ENCODE peak calls at places on chromosomes 3 and 15, in four cellular contexts. Y is HepG2, K is HL-60, Q is transverse colon. D is an unnamed sample.
A peak's percentile ranks its signal among the peaks of the same experiment; 100 is the strongest.

GRCh38 chr3:53939081-53939582 is 47.5 kb upstream of the SELENOK start:
- DNase-seq in Y (no peak), K (no peak), Q (no peak), D (no peak)

GRCh38 chr3:133851931-133852330 is 43.8 kb downstream of the RAB6B start:
- DNase-seq in Q (no peak), K (no peak), Y (no peak), D (no peak)

GRCh38 chr3:134937256-134938023 is 142.4 kb downstream of the EPHB1 start:
- DNase-seq in Q (no peak), Y (no peak), K (no peak), D (no peak)

GRCh38 chr3:54599741-54600140 is 328.1 kb downstream of the LRTM1 start:
- DNase-seq in K (no peak), Q (no peak), Y (no peak), D (no peak)

GRCh38 chr15:73924258-73924921 is 1.9 kb upstream of the LOXL1 start:
- DNase-seq in Y (no peak), Q (no peak), K (no peak), D (no peak)

GRCh38 chr3:127151992-127152391 is 40.9 kb upstream of the PRR23E start:
- DNase-seq in Q (no peak), Y (no peak), K (no peak), D (no peak)

GRCh38 chr15:66142341-66142740 is 111.2 kb downstream of the MEGF11 start:
- DNase-seq in Q (no peak), K (no peak), Y (no peak), D (no peak)

GRCh38 chr3:151538706-151539403 is 78.0 kb upstream of the IGSF10 start:
- DNase-seq in Q (no peak), Y (no peak), K (peak; percentile 82), D (no peak)

GRCh38 chr3:126004692-126005091 is 35.7 kb downstream of the ROPN1B start:
- DNase-seq in Y (no peak), K (no peak), Q (no peak), D (no peak)

GRCh38 chr3:169133178-169134161 is 530.0 kb downstream of the MECOM start:
- DNase-seq in Q (no peak), Y (no peak), K (no peak), D (no peak)

GRCh38 chr3:193605876-193606275 is 12.9 kb downstream of the OPA1 start:
- DNase-seq in K (peak; percentile 68), Q (peak; percentile 55), Y (peak; percentile 62), D (peak; percentile 56)

GRCh38 chr15:43293402-43293801 is 26.7 kb upstream of the TGM5 start:
- DNase-seq in K (no peak), Q (no peak), Y (peak; percentile 21), D (no peak)

GRCh38 chr3:45817788-45818523 is 21.6 kb upstream of the SLC6A20 start:
- DNase-seq in Q (peak; percentile 31), Y (no peak), K (no peak), D (no peak)

GRCh38 chr15:38474155-38474757 is 20.3 kb downstream of the FAM98B start:
- DNase-seq in Q (no peak), Y (peak; percentile 63), K (peak; percentile 51), D (no peak)

GRCh38 chr3:196620228-196620627 is 19.3 kb upstream of the NRROS start:
- DNase-seq in Q (peak; percentile 44), Y (no peak), K (peak; percentile 91), D (no peak)

GRCh38 chr15:65980824-65981456 is 111.6 kb downstream of the RAB11A start:
- DNase-seq in K (peak; percentile 27), Q (peak; percentile 71), Y (peak; percentile 30), D (peak; percentile 47)

GRCh38 chr15:41544650-41545015 is 576 bp upstream of the RPAP1 start:
- DNase-seq in K (no peak), Y (no peak), Q (peak; percentile 31), D (no peak)

GRCh38 chr3:194556086-194557056 is 69.6 kb upstream of the ATP13A3 start:
- DNase-seq in K (peak; percentile 18), Y (peak; percentile 30), Q (peak; percentile 17), D (no peak)

GRCh38 chr3:42061042-42061710 is 30.0 kb upstream of the TRAK1 start:
- DNase-seq in Y (no peak), K (no peak), Q (no peak), D (no peak)

GRCh38 chr15:28942046-28942445 is 56.3 kb downstream of the APBA2 start:
- DNase-seq in Y (no peak), K (no peak), Q (peak; percentile 34), D (no peak)

GRCh38 chr15:72156928-72157327 is 38.7 kb downstream of the SENP8 start:
- DNase-seq in Y (no peak), Q (no peak), K (peak; percentile 41), D (no peak)

GRCh38 chr3:113626513-113627371 is 69.7 kb downstream of the USF3 start:
- DNase-seq in Q (peak; percentile 57), K (peak; percentile 77), Y (peak; percentile 61), D (no peak)

GRCh38 chr3:184741798-184742675 is 30.2 kb upstream of the MAGEF1 start:
- DNase-seq in Q (no peak), Y (no peak), K (no peak), D (no peak)

GRCh38 chr3:51604212-51604611 is 65.7 kb downstream of the RAD54L2 start:
- DNase-seq in Q (no peak), K (no peak), Y (no peak), D (no peak)

GRCh38 chr15:58399737-58400136 is 32.1 kb upstream of the LIPC start:
- DNase-seq in K (no peak), Q (no peak), Y (no peak), D (no peak)

GRCh38 chr15:68820205-68820588 is 498 bp downstream of the ANP32A start:
- DNase-seq in Q (peak; percentile 52), Y (peak; percentile 21), K (peak; percentile 38), D (no peak)

GRCh38 chr15:40332138-40332781 is 8.5 kb downstream of the CCDC9B start:
- DNase-seq in Q (peak; percentile 19), Y (no peak), K (no peak), D (no peak)

GRCh38 chr15:36080759-36081158 is 498.7 kb upstream of the CDIN1 start:
- DNase-seq in Y (no peak), Q (no peak), K (no peak), D (no peak)

GRCh38 chr3:100400424-100400781 is 486 bp downstream of the TOMM70 start:
- DNase-seq in Q (no peak), K (peak; percentile 28), Y (peak; percentile 16), D (no peak)

GRCh38 chr15:66936115-66936863 is 129.1 kb upstream of the SMAD3 start:
- DNase-seq in K (no peak), Y (no peak), Q (no peak), D (no peak)

GRCh38 chr3:97815149-97815917 is 6.5 kb upstream of the CRYBG3 start:
- DNase-seq in Y (no peak), Q (no peak), K (no peak), D (no peak)

GRCh38 chr3:190581041-190581501 is 67.2 kb downstream of the IL1RAP start:
- DNase-seq in Y (no peak), Q (no peak), K (no peak), D (no peak)

GRCh38 chr3:148739720-148740119 is 42.0 kb downstream of the AGTR1 start:
- DNase-seq in Y (no peak), K (no peak), Q (no peak), D (no peak)

GRCh38 chr3:148742127-148742526 is 44.4 kb downstream of the AGTR1 start:
- DNase-seq in Y (no peak), Q (no peak), K (no peak), D (no peak)

GRCh38 chr3:148737104-148737525 is 39.4 kb downstream of the AGTR1 start:
- DNase-seq in Y (peak; percentile 12), Q (no peak), K (no peak), D (no peak)

GRCh38 chr3:148746053-148746452 is 48.4 kb downstream of the AGTR1 start:
- DNase-seq in Y (no peak), Q (no peak), K (no peak), D (no peak)

GRCh38 chr3:148741219-148741618 is 43.5 kb downstream of the AGTR1 start:
- DNase-seq in K (no peak), Q (no peak), Y (no peak), D (no peak)
- TF ChIP-seq POLR2AphosphoS5 in K (no peak), Q (no peak), Y (no peak), D (no peak)

GRCh38 chr3:59880717-59881116 is 830.9 kb upstream of the CFAP20DC start:
- DNase-seq in Y (no peak), Q (no peak), K (no peak), D (no peak)
- TF ChIP-seq POLR2AphosphoS5 in Y (no peak), Q (no peak), K (no peak), D (no peak)

GRCh38 chr3:10547413-10547812 is 42.0 kb upstream of the ATP2B2 start:
- DNase-seq in K (no peak), Y (no peak), Q (no peak), D (no peak)

GRCh38 chr3:10550705-10551104 is 45.3 kb upstream of the ATP2B2 start:
- DNase-seq in Y (no peak), Q (no peak), K (no peak), D (no peak)

GRCh38 chr3:10547841-10548783 is 42.7 kb upstream of the ATP2B2 start:
- DNase-seq in K (no peak), Q (no peak), Y (no peak), D (no peak)

GRCh38 chr3:10549617-10550228 is 44.3 kb upstream of the ATP2B2 start:
- DNase-seq in K (no peak), Q (no peak), Y (no peak), D (no peak)

GRCh38 chr3:10548997-10549396 is 43.6 kb upstream of the ATP2B2 start:
- DNase-seq in Q (no peak), Y (no peak), K (no peak), D (no peak)
- TF ChIP-seq POLR2AphosphoS5 in Q (no peak), Y (no peak), K (no peak), D (no peak)

DNA sequence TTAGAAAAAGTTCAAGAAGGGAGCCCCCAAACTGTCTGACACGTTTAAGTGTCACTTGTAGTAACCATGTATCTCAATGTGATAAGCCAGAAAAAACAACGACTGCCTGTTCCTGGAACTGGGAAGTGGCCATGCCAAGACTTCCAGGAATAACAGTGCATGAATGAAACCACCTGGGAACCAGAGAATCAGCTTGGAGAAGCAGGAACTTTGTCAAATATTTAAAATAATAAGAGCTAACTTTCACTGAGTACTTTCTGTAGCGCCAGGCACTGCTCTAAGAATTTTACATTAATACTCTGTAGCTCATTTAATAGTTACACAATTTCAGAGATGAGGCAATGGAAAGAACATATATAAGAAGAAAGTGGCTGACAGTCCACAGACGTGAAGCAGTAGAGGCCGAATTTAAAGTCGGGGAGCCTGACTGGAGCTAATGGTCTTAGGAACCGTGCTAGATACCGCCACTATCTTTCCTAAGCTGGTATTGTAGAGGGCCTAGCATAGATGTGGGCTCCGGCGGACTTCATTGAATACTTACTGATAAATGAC is 870 bp downstream of the PLSCR1 start:
- DNase-seq in K (no peak), Y (no peak), Q (no peak), D (no peak)
- TF ChIP-seq POLR2AphosphoS5 in K (no peak), Y (no peak), Q (no peak), D (no peak)

GRCh38 chr3:71129611-71130515 is 453.7 kb downstream of the FOXP1 start:
- DNase-seq in Q (no peak), Y (no peak), K (peak; percentile 13), D (no peak)
- TF ChIP-seq POLR2AphosphoS5 in Q (no peak), Y (no peak), K (no peak), D (no peak)